ENCODE peak calls at places on chromosome 16, in seven cellular contexts. N, Z, K, F, I, B and W are unnamed samples.

GRCh38 chr16:12901204-12901596 is 198 bp upstream of the SHISA9 start:
- DNase-seq in N (no peak), Z (peak; percentile 80), K (no peak), F (no peak), I (no peak), B (no peak), W (no peak)

GRCh38 chr16:79902351-79902750 is 301.8 kb upstream of the MAF start:
- DNase-seq in N (no peak), Z (no peak), K (no peak), F (no peak), I (no peak), B (no peak), W (no peak)

GRCh38 chr16:57149391-57149790 is 36.4 kb downstream of the PSME3IP1 start:
- DNase-seq in N (no peak), Z (no peak), K (peak; percentile 52), F (no peak), I (no peak), B (no peak), W (no peak)

GRCh38 chr16:50802000-50802399 is 60.1 kb downstream of the CYLD start:
- DNase-seq in N (no peak), Z (no peak), K (no peak), F (no peak), I (no peak), B (no peak), W (no peak)

GRCh38 chr16:82280867-82281266 is 110.8 kb upstream of the MPHOSPH6 start:
- DNase-seq in N (no peak), Z (no peak), K (no peak), F (no peak), I (no peak), B (no peak), W (no peak)

GRCh38 chr16:82801361-82801760 is 174.6 kb downstream of the CDH13 start:
- DNase-seq in N (no peak), Z (no peak), K (no peak), F (no peak), I (no peak), B (peak; percentile 6), W (no peak)

GRCh38 chr16:78993342-78993741 is 607.2 kb downstream of the MAF start:
- DNase-seq in N (no peak), Z (no peak), K (no peak), F (no peak), I (no peak), B (no peak), W (no peak)

GRCh38 chr16:15482068-15482747 is 47.8 kb downstream of the BMERB1 start:
- DNase-seq in N (peak; percentile 4), Z (no peak), K (peak; percentile 85), F (peak; percentile 68), I (no peak), B (peak; percentile 95), W (no peak)

GRCh38 chr16:71555230-71555891 is 21.5 kb downstream of the TAT start:
- DNase-seq in N (no peak), Z (no peak), K (no peak), F (no peak), I (no peak), B (no peak), W (no peak)

DNA sequence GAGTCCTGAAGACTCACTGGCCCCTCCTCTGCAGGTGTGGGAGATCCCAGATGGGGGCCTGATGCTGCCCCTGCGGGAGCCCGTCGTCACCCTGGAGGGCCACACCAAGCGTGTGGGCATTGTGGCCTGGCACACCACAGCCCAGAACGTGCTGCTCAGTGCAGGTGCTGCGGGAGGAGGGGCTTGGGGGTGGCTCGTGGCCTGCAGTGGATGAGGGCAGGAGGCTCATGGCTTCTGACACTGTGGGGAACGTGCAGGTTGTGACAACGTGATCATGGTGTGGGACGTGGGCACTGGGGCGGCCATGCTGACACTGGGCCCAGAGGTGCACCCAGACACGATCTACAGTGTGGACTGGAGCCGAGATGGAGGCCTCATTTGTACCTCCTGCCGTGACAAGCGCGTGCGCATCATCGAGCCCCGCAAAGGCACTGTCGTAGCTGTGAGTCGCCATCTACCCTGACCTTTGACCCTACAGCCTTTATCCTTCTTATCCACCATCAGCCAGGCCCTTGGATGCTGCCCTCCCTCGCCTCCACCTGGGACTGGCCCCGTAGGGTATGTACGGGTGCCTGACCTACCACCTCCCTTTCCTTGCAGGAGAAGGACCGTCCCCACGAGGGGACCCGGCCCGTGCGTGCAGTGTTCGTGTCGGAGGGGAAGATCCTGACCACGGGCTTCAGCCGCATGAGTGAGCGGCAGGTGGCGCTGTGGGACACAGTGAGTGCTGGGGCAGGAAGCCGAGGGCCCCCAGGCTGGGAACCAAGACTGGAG is 3.6 kb downstream of the CORO1A start:
- DNase-seq in N (peak; percentile 44), Z (peak; percentile 94), K (peak; percentile 81), F (peak; percentile 58), I (peak; percentile 50), B (peak; percentile 52), W (peak; percentile 72)
- TF ChIP-seq POLR2A in N (no peak), Z (no peak), K (no peak), F (no peak), I (peak; percentile 77), B (no peak), W (no peak)

GRCh38 chr16:86809458-86809955 is 231.2 kb downstream of the FOXL1 start:
- DNase-seq in N (no peak), Z (no peak), K (no peak), F (no peak), I (no peak), B (peak; percentile 27), W (no peak)
- TF ChIP-seq POLR2A in N (no peak), Z (no peak), K (no peak), F (no peak), I (no peak), B (no peak), W (no peak)

DNA sequence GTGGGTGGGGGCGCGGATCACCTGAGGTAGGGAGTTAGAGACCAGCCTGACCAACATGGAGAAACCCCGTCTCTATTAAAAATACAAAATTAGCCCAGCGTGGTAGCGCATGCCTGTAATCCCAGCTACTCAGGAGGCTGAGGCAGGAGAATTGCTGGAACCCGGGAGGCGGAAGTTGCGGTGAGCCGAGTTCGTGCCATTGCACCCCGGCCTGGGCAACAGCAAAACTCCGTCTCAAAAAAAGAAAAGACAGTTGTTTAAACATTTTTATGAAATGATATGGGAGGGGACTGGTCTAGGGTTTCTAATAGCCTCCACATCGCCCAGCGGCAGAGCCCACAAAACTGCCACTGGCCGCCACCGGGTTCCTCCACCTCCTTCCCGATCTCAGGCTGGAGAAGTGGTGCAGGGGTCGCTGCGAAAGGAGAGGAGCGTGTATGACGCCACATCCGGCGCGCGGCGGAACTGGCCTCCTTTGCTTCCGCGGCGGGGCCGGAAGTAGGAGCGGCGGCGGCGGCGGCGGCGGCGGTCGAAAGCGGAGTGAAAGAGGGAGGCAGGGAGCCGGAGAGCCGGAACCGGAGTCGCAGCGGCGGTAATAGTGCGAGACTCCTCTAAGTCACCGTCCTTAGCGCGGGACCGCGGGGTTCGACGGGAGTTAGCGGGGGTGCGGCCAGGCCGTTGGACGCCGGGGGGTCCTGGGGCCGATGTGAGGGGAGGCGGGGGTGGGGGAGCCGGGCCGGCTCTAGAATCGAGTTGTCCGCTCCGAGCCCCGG is at the start of gene PPP4C:
- DNase-seq in N (peak; percentile 86), Z (peak; percentile 92), K (peak; percentile 97), F (peak; percentile 91), I (peak; percentile 98), B (peak; percentile 85), W (peak; percentile 94)
- TF ChIP-seq POLR2A in N (peak; percentile 68), Z (peak; percentile 84), K (peak; percentile 80), F (peak; percentile 80), I (peak; percentile 84), B (peak; percentile 97), W (peak; percentile 88)

DNA sequence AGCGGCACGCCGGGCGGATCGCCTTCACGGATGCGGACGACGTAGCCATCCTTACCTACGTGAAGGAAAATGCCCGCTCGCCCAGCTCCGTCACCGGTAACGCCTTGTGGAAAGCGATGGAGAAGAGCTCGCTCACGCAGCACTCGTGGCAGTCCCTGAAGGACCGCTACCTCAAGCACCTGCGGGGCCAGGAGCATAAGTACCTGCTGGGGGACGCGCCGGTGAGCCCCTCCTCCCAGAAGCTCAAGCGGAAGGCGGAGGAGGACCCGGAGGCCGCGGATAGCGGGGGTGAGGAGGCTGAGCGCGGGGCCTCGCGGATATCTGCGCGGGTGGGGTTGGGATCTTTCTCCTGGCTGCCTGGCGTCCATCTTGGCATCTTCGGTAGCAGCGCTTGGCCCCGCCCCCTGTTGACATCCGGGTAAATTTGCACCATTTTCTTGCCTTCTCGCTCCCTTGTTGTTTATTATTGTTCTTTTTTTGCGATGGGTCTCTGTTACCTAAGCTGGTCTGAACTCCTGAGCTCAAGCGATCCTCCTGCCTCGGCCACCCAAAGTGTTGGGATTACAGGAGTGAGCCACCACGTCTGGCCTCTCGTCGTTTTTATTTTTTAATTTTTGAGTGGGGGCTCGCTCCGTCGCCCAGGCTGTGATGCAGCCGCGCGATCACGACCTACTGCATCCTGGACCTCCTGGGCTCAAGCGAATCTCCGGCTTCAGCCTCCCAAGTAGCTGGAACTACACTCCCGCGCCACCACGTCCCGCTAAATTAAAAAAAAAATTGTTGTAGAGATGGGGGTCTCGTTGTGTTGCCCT is 898 bp downstream of the TERF2IP start:
- DNase-seq in N (peak; percentile 80), Z (peak; percentile 92), K (peak; percentile 90), F (peak; percentile 84), I (peak; percentile 45), B (peak; percentile 83), W (peak; percentile 94)
- TF ChIP-seq POLR2A in N (peak; percentile 64), Z (peak; percentile 71), K (no peak), F (no peak), I (peak; percentile 54), B (peak; percentile 54), W (no peak)

GRCh38 chr16:74695450-74696422 is 4.9 kb downstream of the MLKL start:
- DNase-seq in N (peak; percentile 69), Z (peak; percentile 80), K (peak; percentile 93), F (peak; percentile 86), I (peak; percentile 72), B (peak; percentile 92), W (peak; percentile 86)
- TF ChIP-seq POLR2A in N (no peak), Z (peak; percentile 60), K (no peak), F (no peak), I (peak; percentile 65), B (peak; percentile 69), W (peak; percentile 79)

GRCh38 chr16:3637371-3637923 is 17.0 kb upstream of the DNASE1 start:
- DNase-seq in N (no peak), Z (no peak), K (peak; percentile 28), F (no peak), I (no peak), B (peak; percentile 59), W (peak; percentile 12)
- TF ChIP-seq POLR2A in N (no peak), Z (no peak), K (no peak), F (no peak), I (no peak), B (no peak), W (no peak)

DNA sequence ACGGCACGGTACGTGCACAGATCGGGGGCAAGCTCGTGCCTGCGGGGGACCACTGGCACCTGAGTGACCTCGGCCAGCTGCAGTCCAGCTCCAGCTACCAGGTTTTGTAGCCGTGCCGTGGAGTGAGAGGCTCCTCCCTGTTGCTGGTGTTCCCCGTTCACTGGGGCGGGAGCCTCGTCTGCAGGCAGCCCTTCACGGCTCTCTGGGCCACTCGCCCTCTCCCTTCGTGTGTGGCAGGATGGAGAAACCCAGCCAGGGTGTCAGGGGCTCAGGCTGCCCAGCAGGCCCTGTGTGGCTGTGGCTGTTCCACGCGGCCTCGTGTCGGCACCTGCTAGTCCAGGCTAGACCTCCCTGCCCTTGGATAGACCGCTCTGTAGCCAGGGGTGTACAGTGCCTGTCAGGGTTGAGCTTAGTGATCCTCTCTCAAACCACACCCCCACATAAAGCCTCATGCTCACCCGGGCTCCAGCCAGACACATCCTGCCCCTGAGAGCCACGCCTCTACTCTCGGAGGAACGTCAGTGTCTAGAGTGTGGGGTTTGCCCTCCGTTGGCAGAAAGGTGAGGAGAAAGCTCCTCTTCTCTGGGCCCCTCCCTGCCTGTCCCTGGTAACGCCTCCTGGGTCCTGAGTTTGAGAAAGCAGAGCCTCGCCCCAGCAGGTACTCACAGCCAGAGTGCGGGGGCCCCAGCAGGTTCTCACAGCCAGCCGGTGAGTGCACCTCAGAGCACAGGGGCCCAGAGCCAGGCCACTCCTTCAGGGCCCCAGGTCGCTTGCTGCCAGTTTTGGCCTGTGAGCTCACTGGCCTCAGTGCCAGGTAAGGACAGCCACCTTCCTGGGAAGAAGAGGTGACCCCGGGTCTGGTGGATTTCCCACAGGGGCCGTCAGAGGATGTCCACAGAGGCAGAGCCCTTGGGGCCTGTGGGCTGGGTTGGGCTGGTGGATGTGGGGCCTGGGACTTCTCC is 27.7 kb downstream of the NME3 start:
- DNase-seq in N (no peak), Z (no peak), K (no peak), F (no peak), I (no peak), B (no peak), W (no peak)
- TF ChIP-seq POLR2A in N (no peak), Z (no peak), K (no peak), F (no peak), I (no peak), B (no peak), W (no peak)